ENCODE peak calls at places on chromosomes 1 and 21, in five cellular contexts. One of them, this sample, is unnamed.

GRCh38 chr1:215005078-215005477 is 77.5 kb upstream of the KCNK2 start:
- DNase-seq in left ventricle myocardium superior: no peak
- DNase-seq in GM03348: no peak
- DNase-seq in transverse colon: no peak
- DNase-seq in coronary artery: no peak
- DNase-seq in this sample: no peak

GRCh38 chr21:35189077-35189863 is 140.2 kb upstream of the RUNX1 start:
- DNase-seq in left ventricle myocardium superior: peak; percentile 29
- DNase-seq in GM03348: peak; percentile 84
- DNase-seq in transverse colon: no peak
- DNase-seq in coronary artery: no peak
- DNase-seq in this sample: no peak

GRCh38 chr1:32892368-32893197 is 6.3 kb downstream of the HPCA start:
- DNase-seq in left ventricle myocardium superior: no peak
- DNase-seq in GM03348: peak; percentile 79
- DNase-seq in transverse colon: peak; percentile 69
- DNase-seq in coronary artery: no peak
- DNase-seq in this sample: no peak

GRCh38 chr1:55059302-55060132 is 20.2 kb downstream of the PCSK9 start:
- DNase-seq in left ventricle myocardium superior: no peak
- DNase-seq in GM03348: no peak
- DNase-seq in transverse colon: no peak
- DNase-seq in coronary artery: peak; percentile 55
- DNase-seq in this sample: no peak

GRCh38 chr21:29256125-29256895 is 42.4 kb upstream of the BACH1 start:
- DNase-seq in left ventricle myocardium superior: no peak
- DNase-seq in GM03348: no peak
- DNase-seq in transverse colon: no peak
- DNase-seq in coronary artery: no peak
- DNase-seq in this sample: no peak

GRCh38 chr21:35652196-35652595 is 408.1 kb downstream of the SETD4 start:
- DNase-seq in left ventricle myocardium superior: no peak
- DNase-seq in GM03348: no peak
- DNase-seq in transverse colon: no peak
- DNase-seq in coronary artery: no peak
- DNase-seq in this sample: no peak

GRCh38 chr1:38041941-38042834 is 4.4 kb downstream of the POU3F1 start:
- DNase-seq in left ventricle myocardium superior: no peak
- DNase-seq in GM03348: no peak
- DNase-seq in transverse colon: no peak
- DNase-seq in coronary artery: no peak
- DNase-seq in this sample: no peak

GRCh38 chr1:156749429-156750118 is 1.9 kb downstream of the HDGF start:
- DNase-seq in left ventricle myocardium superior: no peak
- DNase-seq in GM03348: no peak
- DNase-seq in transverse colon: peak; percentile 79
- DNase-seq in coronary artery: peak; percentile 72
- DNase-seq in this sample: no peak

GRCh38 chr1:51240096-51240495 is 4.0 kb downstream of the RNF11 start:
- DNase-seq in left ventricle myocardium superior: no peak
- DNase-seq in GM03348: no peak
- DNase-seq in transverse colon: peak; percentile 56
- DNase-seq in coronary artery: no peak
- DNase-seq in this sample: no peak

GRCh38 chr1:180272395-180272794 is 42.3 kb downstream of the LHX4 start:
- DNase-seq in left ventricle myocardium superior: no peak
- DNase-seq in GM03348: no peak
- DNase-seq in transverse colon: no peak
- DNase-seq in coronary artery: no peak
- DNase-seq in this sample: no peak

GRCh38 chr1:163085904-163086268 is 16.7 kb downstream of the RGS4 start:
- DNase-seq in left ventricle myocardium superior: no peak
- DNase-seq in GM03348: no peak
- DNase-seq in transverse colon: no peak
- DNase-seq in coronary artery: no peak
- DNase-seq in this sample: no peak

GRCh38 chr1:118185083-118185899 is at the start of gene SPAG17:
- DNase-seq in left ventricle myocardium superior: peak; percentile 72
- DNase-seq in GM03348: peak; percentile 42
- DNase-seq in transverse colon: peak; percentile 48
- DNase-seq in coronary artery: no peak
- DNase-seq in this sample: no peak

GRCh38 chr1:76352741-76353435 is 278.3 kb downstream of the ST6GALNAC3 start:
- DNase-seq in left ventricle myocardium superior: no peak
- DNase-seq in GM03348: no peak
- DNase-seq in transverse colon: no peak
- DNase-seq in coronary artery: no peak
- DNase-seq in this sample: no peak

GRCh38 chr1:208007938-208008342 is 97.0 kb upstream of the CD34 start:
- DNase-seq in left ventricle myocardium superior: no peak
- DNase-seq in GM03348: peak; percentile 64
- DNase-seq in transverse colon: no peak
- DNase-seq in coronary artery: peak; percentile 8
- DNase-seq in this sample: no peak

GRCh38 chr21:42388740-42389448 is 7.0 kb downstream of the TMPRSS3 start:
- DNase-seq in left ventricle myocardium superior: no peak
- DNase-seq in GM03348: no peak
- DNase-seq in transverse colon: no peak
- DNase-seq in coronary artery: no peak
- DNase-seq in this sample: no peak

GRCh38 chr1:94362466-94363058 is 55.6 kb upstream of the ABCD3 start:
- DNase-seq in left ventricle myocardium superior: no peak
- DNase-seq in GM03348: no peak
- DNase-seq in transverse colon: no peak
- DNase-seq in coronary artery: no peak
- DNase-seq in this sample: no peak

GRCh38 chr21:42347601-42348327 is 3.0 kb downstream of the TFF2 start:
- DNase-seq in left ventricle myocardium superior: no peak
- DNase-seq in GM03348: no peak
- DNase-seq in transverse colon: no peak
- DNase-seq in coronary artery: peak; percentile 68
- DNase-seq in this sample: no peak

GRCh38 chr21:44868707-44869106 is 4.8 kb downstream of the PTTG1IP start:
- DNase-seq in left ventricle myocardium superior: no peak
- DNase-seq in GM03348: no peak
- DNase-seq in transverse colon: no peak
- DNase-seq in coronary artery: no peak
- DNase-seq in this sample: no peak

GRCh38 chr1:231853588-231854207 is 227.1 kb downstream of the DISC1 start:
- DNase-seq in left ventricle myocardium superior: peak; percentile 70
- DNase-seq in GM03348: no peak
- DNase-seq in transverse colon: no peak
- DNase-seq in coronary artery: no peak
- DNase-seq in this sample: no peak

GRCh38 chr1:109298666-109299086 is 8.1 kb downstream of the MYBPHL start:
- DNase-seq in left ventricle myocardium superior: peak; percentile 62
- DNase-seq in GM03348: peak; percentile 59
- DNase-seq in transverse colon: no peak
- DNase-seq in coronary artery: no peak
- DNase-seq in this sample: no peak

GRCh38 chr1:41862411-41863221 is 56.1 kb downstream of the HIVEP3 start:
- DNase-seq in left ventricle myocardium superior: no peak
- DNase-seq in GM03348: peak; percentile 63
- DNase-seq in transverse colon: no peak
- DNase-seq in coronary artery: no peak
- DNase-seq in this sample: no peak

GRCh38 chr1:84298336-84298687 is 3.2 kb upstream of the SAMD13 start:
- DNase-seq in left ventricle myocardium superior: peak; percentile 81
- DNase-seq in GM03348: peak; percentile 87
- DNase-seq in transverse colon: peak; percentile 66
- DNase-seq in coronary artery: peak; percentile 73
- DNase-seq in this sample: no peak

GRCh38 chr1:18414321-18414720 is 66.4 kb upstream of the KLHDC7A start:
- DNase-seq in left ventricle myocardium superior: no peak
- DNase-seq in GM03348: no peak
- DNase-seq in transverse colon: peak; percentile 18
- DNase-seq in coronary artery: no peak
- DNase-seq in this sample: no peak

GRCh38 chr1:224700915-224701531 is 84.9 kb downstream of the CNIH3 start:
- DNase-seq in left ventricle myocardium superior: no peak
- DNase-seq in GM03348: peak; percentile 40
- DNase-seq in transverse colon: no peak
- DNase-seq in coronary artery: no peak
- DNase-seq in this sample: no peak

GRCh38 chr1:18597159-18598042 is 33.2 kb upstream of the PAX7 start:
- DNase-seq in left ventricle myocardium superior: peak; percentile 71
- DNase-seq in GM03348: peak; percentile 81
- DNase-seq in transverse colon: peak; percentile 54
- DNase-seq in coronary artery: no peak
- DNase-seq in this sample: no peak

GRCh38 chr1:88655145-88655544 is 28.9 kb upstream of the PKN2 start:
- DNase-seq in left ventricle myocardium superior: no peak
- DNase-seq in GM03348: no peak
- DNase-seq in transverse colon: no peak
- DNase-seq in coronary artery: no peak
- DNase-seq in this sample: no peak

GRCh38 chr1:236064674-236065508 is at the start of gene NID1:
- DNase-seq in left ventricle myocardium superior: peak; percentile 94
- DNase-seq in GM03348: peak; percentile 96
- DNase-seq in transverse colon: peak; percentile 76
- DNase-seq in coronary artery: peak; percentile 96
- DNase-seq in this sample: no peak

GRCh38 chr1:28243685-28244439 is 7.9 kb downstream of the ATP5IF1 start:
- DNase-seq in left ventricle myocardium superior: no peak
- DNase-seq in GM03348: no peak
- DNase-seq in transverse colon: peak; percentile 25
- DNase-seq in coronary artery: no peak
- DNase-seq in this sample: no peak

GRCh38 chr1:197692965-197693364 is 82.3 kb downstream of the DENND1B start:
- DNase-seq in left ventricle myocardium superior: no peak
- DNase-seq in GM03348: peak; percentile 2
- DNase-seq in transverse colon: no peak
- DNase-seq in coronary artery: no peak
- DNase-seq in this sample: no peak

GRCh38 chr1:202291001-202291400 is 50.7 kb downstream of the UBE2T start:
- DNase-seq in left ventricle myocardium superior: no peak
- DNase-seq in GM03348: no peak
- DNase-seq in transverse colon: no peak
- DNase-seq in coronary artery: no peak
- DNase-seq in this sample: no peak

GRCh38 chr1:154752273-154753030 is 117.6 kb downstream of the KCNN3 start:
- DNase-seq in left ventricle myocardium superior: no peak
- DNase-seq in GM03348: no peak
- DNase-seq in transverse colon: no peak
- DNase-seq in coronary artery: no peak
- DNase-seq in this sample: no peak

GRCh38 chr21:26842300-26842699 is 2.9 kb downstream of the ADAMTS1 start:
- DNase-seq in left ventricle myocardium superior: no peak
- DNase-seq in GM03348: peak; percentile 25
- DNase-seq in transverse colon: no peak
- DNase-seq in coronary artery: no peak
- DNase-seq in this sample: no peak

GRCh38 chr1:233393084-233393840 is 65.7 kb downstream of the MAP3K21 start:
- DNase-seq in left ventricle myocardium superior: no peak
- DNase-seq in GM03348: no peak
- DNase-seq in transverse colon: no peak
- DNase-seq in coronary artery: no peak
- DNase-seq in this sample: no peak

GRCh38 chr1:34358636-34359035 is 181.9 kb downstream of the C1orf94 start:
- DNase-seq in left ventricle myocardium superior: no peak
- DNase-seq in GM03348: no peak
- DNase-seq in transverse colon: no peak
- DNase-seq in coronary artery: no peak
- DNase-seq in this sample: no peak

GRCh38 chr1:182337736-182338571 is 53.6 kb downstream of the GLUL start:
- DNase-seq in left ventricle myocardium superior: no peak
- DNase-seq in GM03348: no peak
- DNase-seq in transverse colon: no peak
- DNase-seq in coronary artery: no peak
- DNase-seq in this sample: no peak

GRCh38 chr1:6688757-6689156 is 12.9 kb downstream of the DNAJC11 start:
- DNase-seq in left ventricle myocardium superior: no peak
- DNase-seq in GM03348: no peak
- DNase-seq in transverse colon: no peak
- DNase-seq in coronary artery: no peak
- DNase-seq in this sample: no peak

GRCh38 chr1:192792628-192793027 is 16.2 kb upstream of the RGS2 start:
- DNase-seq in left ventricle myocardium superior: no peak
- DNase-seq in GM03348: no peak
- DNase-seq in transverse colon: no peak
- DNase-seq in coronary artery: no peak
- DNase-seq in this sample: no peak

GRCh38 chr1:24878775-24879742 is 51.0 kb downstream of the RUNX3 start:
- DNase-seq in left ventricle myocardium superior: no peak
- DNase-seq in GM03348: no peak
- DNase-seq in transverse colon: no peak
- DNase-seq in coronary artery: peak; percentile 50
- DNase-seq in this sample: peak; percentile 89

GRCh38 chr1:11825131-11825530 is 19.1 kb downstream of the CLCN6 start:
- DNase-seq in left ventricle myocardium superior: no peak
- DNase-seq in GM03348: no peak
- DNase-seq in transverse colon: no peak
- DNase-seq in coronary artery: no peak
- DNase-seq in this sample: no peak